ENCODE peak calls at places on chromosome 1, in nine cellular contexts. M is endodermal cell; B is fibroblast of lung; N is iPS DF 6.9; J is heart right ventricle; R is CD8-positive, alpha-beta memory T cell; D is heart left ventricle; K is CD8-positive, alpha-beta T cell; C is Peyer's patch. W is an unnamed sample. For H3K4me1, the result is how much of the 10 kb centered on the place peaks cover.

GRCh38 chr1:59290173-59290954 is 6.5 kb upstream of the FGGY start:
- DNase-seq in B (peak), C (no peak), R (no peak), D (no peak), N (no peak), J (peak), K (no peak), M (peak), W (no peak)

GRCh38 chr1:73868824-73869223 is 329.2 kb downstream of the LRRIQ3 start:
- DNase-seq in J (no peak), R (no peak), B (no peak), C (no peak), M (no peak), N (no peak), D (no peak), K (no peak), W (no peak)

GRCh38 chr1:84698718-84699117 is 8.5 kb upstream of the SSX2IP start:
- DNase-seq in K (no peak), N (no peak), C (no peak), D (no peak), J (no peak), R (no peak), M (no peak), B (peak), W (no peak)

GRCh38 chr1:16258591-16259135 is 21.7 kb upstream of the CPLANE2 start:
- DNase-seq in C (no peak), D (no peak), M (no peak), B (no peak), R (no peak), N (no peak), K (no peak), J (no peak), W (no peak)

GRCh38 chr1:218592688-218593087 is 247.6 kb downstream of the TGFB2 start:
- DNase-seq in R (no peak), J (no peak), D (no peak), K (no peak), C (no peak), N (no peak), M (no peak), B (peak), W (no peak)

GRCh38 chr1:156704930-156705320 is 458 bp downstream of the CRABP2 start:
- DNase-seq in R (no peak), K (no peak), D (no peak), N (no peak), B (peak), C (no peak), J (no peak), M (peak), W (no peak)

GRCh38 chr1:201042663-201043461 is 19.3 kb upstream of the KIF21B start:
- DNase-seq in M (peak), K (peak), C (peak), N (no peak), R (peak), D (peak), J (peak), B (peak), W (peak)

GRCh38 chr1:171254859-171255258 is 6.6 kb downstream of the FMO1 start:
- DNase-seq in J (no peak), C (no peak), N (no peak), M (no peak), R (no peak), D (no peak), B (peak), K (no peak), W (no peak)

GRCh38 chr1:116311756-116312691 is 61.0 kb upstream of the ATP1A1 start:
- DNase-seq in M (no peak), K (no peak), R (no peak), C (peak), B (no peak), D (no peak), N (no peak), J (no peak), W (no peak)

GRCh38 chr1:34784751-34785221 is 3.8 kb downstream of the GJB3 start:
- DNase-seq in N (no peak), R (no peak), C (no peak), M (no peak), J (no peak), K (no peak), D (no peak), B (no peak), W (no peak)

GRCh38 chr1:21590116-21590905 is 78.8 kb downstream of the RAP1GAP start:
- DNase-seq in K (peak), C (no peak), M (no peak), R (no peak), J (no peak), B (no peak), N (no peak), D (no peak), W (no peak)

GRCh38 chr1:178899402-178899801 is 28.5 kb upstream of the ANGPTL1 start:
- DNase-seq in R (no peak), J (no peak), C (no peak), M (no peak), N (no peak), D (no peak), K (no peak), B (no peak), W (no peak)

GRCh38 chr1:154839691-154840090 is 30.4 kb downstream of the KCNN3 start:
- DNase-seq in M (peak), N (no peak), K (no peak), B (peak), R (no peak), D (no peak), C (no peak), J (no peak), W (no peak)

GRCh38 chr1:207644852-207645631 is at the start of gene CR1L:
- DNase-seq in R (peak), D (peak), K (peak), J (peak), N (peak), C (peak), M (peak), B (peak), W (peak)

GRCh38 chr1:221841291-221841982 is 99.5 kb upstream of the DUSP10 start:
- DNase-seq in N (no peak), M (no peak), J (no peak), K (no peak), C (no peak), R (no peak), D (no peak), B (no peak), W (no peak)

GRCh38 chr1:165549908-165550480 is 6.2 kb downstream of the LRRC52 start:
- DNase-seq in N (no peak), K (no peak), J (no peak), M (no peak), C (no peak), B (no peak), R (no peak), D (no peak), W (no peak)

GRCh38 chr1:154327466-154328317 is 2.4 kb downstream of the ATP8B2 start:
- DNase-seq in C (no peak), R (no peak), N (no peak), D (no peak), B (no peak), K (peak), M (peak), J (no peak), W (no peak)

GRCh38 chr1:209207126-209207700 is 376.3 kb upstream of the CAMK1G start:
- DNase-seq in D (no peak), K (no peak), N (no peak), M (no peak), R (no peak), B (no peak), J (no peak), C (no peak), W (no peak)

GRCh38 chr1:37759451-37759850 is 5.5 kb downstream of the EPHA10 start:
- DNase-seq in K (no peak), B (no peak), M (no peak), C (no peak), R (no peak), N (no peak), J (no peak), D (no peak), W (no peak)

GRCh38 chr1:207336559-207337467 is 15.3 kb downstream of the CD55 start:
- DNase-seq in C (no peak), B (peak), M (no peak), N (no peak), D (no peak), K (peak), J (no peak), R (no peak), W (no peak)

GRCh38 chr1:74593887-74594866 is 79.4 kb downstream of the ERICH3 start:
- DNase-seq in R (no peak), N (no peak), K (no peak), D (no peak), B (no peak), C (no peak), J (no peak), M (no peak), W (no peak)

GRCh38 chr1:202521886-202522285 is 173.4 kb downstream of the PPP1R12B start:
- DNase-seq in D (no peak), J (no peak), N (no peak), R (no peak), C (no peak), K (no peak), M (no peak), B (no peak), W (no peak)

GRCh38 chr1:201142854-201143725 is 11.2 kb downstream of the TMEM9 start:
- DNase-seq in M (no peak), K (no peak), R (no peak), C (no peak), B (no peak), D (no peak), J (no peak), N (no peak), W (no peak)

GRCh38 chr1:25477448-25478034 is 46.8 kb downstream of the MACO1 start:
- DNase-seq in D (no peak), N (no peak), J (no peak), K (peak), M (no peak), R (no peak), B (peak), C (no peak), W (no peak)

GRCh38 chr1:175373786-175374623 is 181.4 kb upstream of the KIAA0040 start:
- DNase-seq in K (no peak), R (no peak), D (no peak), B (no peak), M (peak), N (peak), C (no peak), J (no peak), W (no peak)

GRCh38 chr1:9294910-9295636 is 2.4 kb downstream of the SPSB1 start:
- DNase-seq in M (no peak), K (no peak), N (no peak), J (no peak), B (peak), C (peak), D (peak), R (no peak), W (no peak)

GRCh38 chr1:8560611-8561544 is 243.0 kb downstream of the SLC45A1 start:
- DNase-seq in M (no peak), R (peak), B (peak), C (no peak), J (no peak), N (no peak), K (peak), D (peak), W (no peak)

GRCh38 chr1:20702416-20702815 is 15.4 kb downstream of the KIF17 start:
- DNase-seq in N (no peak), B (no peak), C (no peak), R (no peak), J (no peak), K (no peak), M (no peak), D (no peak), W (no peak)

GRCh38 chr1:245512181-245512888 is 357.6 kb downstream of the KIF26B start:
- DNase-seq in D (no peak), K (no peak), N (no peak), R (no peak), B (peak), J (no peak), M (no peak), C (no peak), W (no peak)

GRCh38 chr1:109306832-109307362 is at the start of gene MYBPHL:
- DNase-seq in N (no peak), K (no peak), B (no peak), M (peak), D (no peak), C (no peak), J (no peak), R (no peak), W (peak)

GRCh38 chr1:207654320-207654719 is 9.4 kb downstream of the CR1L start:
- DNase-seq in N (no peak), J (no peak), R (no peak), B (no peak), C (no peak), D (no peak), M (no peak), K (no peak), W (no peak)

GRCh38 chr1:56773341-56774066 is 45.7 kb downstream of the FYB2 start:
- DNase-seq in M (no peak), R (no peak), K (no peak), D (no peak), C (no peak), J (no peak), B (peak), N (no peak), W (no peak)

GRCh38 chr1:235703516-235703915 is 53.9 kb upstream of the GNG4 start:
- DNase-seq in J (no peak), M (no peak), K (no peak), C (no peak), D (no peak), R (no peak), N (no peak), B (peak), W (no peak)

GRCh38 chr1:235702412-235702811 is 52.8 kb upstream of the GNG4 start:
- DNase-seq in N (no peak), J (no peak), B (no peak), K (no peak), R (no peak), C (no peak), D (no peak), M (no peak), W (no peak)

DNA sequence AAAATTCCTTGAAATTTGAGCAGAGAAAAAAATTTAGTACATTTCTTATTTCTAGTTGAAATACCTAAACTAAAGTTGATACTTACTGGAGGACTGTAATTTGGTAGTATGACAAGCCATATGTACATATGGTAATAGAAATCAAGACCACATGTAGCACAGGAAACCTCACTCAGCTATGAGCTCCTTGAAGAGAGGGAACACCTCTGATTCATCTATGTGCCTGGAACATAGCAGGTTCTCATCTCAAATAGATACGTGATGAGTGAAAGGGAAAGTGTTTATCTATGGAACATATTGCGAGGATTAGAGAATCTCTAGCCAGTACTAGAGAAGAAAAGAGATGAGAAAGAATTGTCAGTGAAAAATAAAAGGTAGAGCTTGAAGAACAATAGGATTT is 47.9 kb upstream of the GNG4 start:
- DNase-seq in C (no peak), R (no peak), B (no peak), D (no peak), M (no peak), N (no peak), J (no peak), K (no peak), W (no peak)
- H3K27ac ChIP-seq in C (no peak), R (no peak), B (no peak), D (no peak), M (no peak), N (no peak), J (no peak), K (no peak), W (no peak)

DNA sequence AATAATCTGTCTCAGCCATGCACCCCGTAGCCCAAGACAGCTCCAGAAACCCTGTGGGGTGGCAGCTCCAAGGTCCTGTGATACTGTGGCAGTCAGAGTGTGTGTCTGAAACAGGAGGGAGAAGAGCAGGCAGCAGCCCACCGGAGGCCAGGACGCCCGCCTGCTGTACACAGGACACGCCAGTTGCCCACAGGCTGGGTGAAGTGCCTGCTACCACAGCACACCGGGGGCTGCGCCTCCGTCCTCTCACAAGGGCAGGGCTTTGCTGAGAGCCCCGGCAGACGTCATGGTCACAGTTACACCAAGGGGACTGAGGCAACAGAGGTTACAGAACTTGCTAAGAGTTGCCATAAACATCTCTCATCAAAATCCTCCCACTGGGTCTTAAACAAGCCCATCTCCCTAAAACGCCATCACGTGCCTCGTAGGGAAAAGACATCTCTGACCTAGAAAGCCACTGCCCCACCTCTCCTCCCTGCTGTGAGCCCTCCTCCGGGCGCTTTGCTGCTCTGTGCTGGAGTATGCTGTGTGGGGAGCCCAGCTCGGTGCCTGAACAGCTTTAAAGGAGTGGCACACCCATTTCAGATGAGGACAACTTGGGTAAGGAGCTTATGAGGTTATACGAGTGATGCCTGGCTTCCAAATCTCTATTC is 5.3 kb downstream of the C1orf174 start:
- DNase-seq in N (no peak), M (no peak), K (no peak), D (no peak), R (no peak), C (no peak), B (no peak), J (no peak), W (peak)
- H3K4me1 ChIP-seq in N (under half), M (under half), K (under half), D (under half), R (under half), C (under half), B (under half), J (under half), W (under half)

GRCh38 chr1:118788372-118788955 is 199.7 kb downstream of the TBX15 start:
- DNase-seq in M (no peak), D (no peak), B (peak), K (no peak), N (no peak), C (no peak), J (no peak), R (no peak), W (no peak)

GRCh38 chr1:118786454-118787155 is 201.5 kb downstream of the TBX15 start:
- DNase-seq in J (no peak), C (no peak), K (no peak), M (no peak), B (no peak), N (no peak), R (no peak), D (no peak), W (no peak)

GRCh38 chr1:118785246-118785645 is 202.9 kb downstream of the TBX15 start:
- DNase-seq in J (no peak), R (no peak), K (no peak), N (no peak), C (no peak), D (no peak), M (no peak), B (peak), W (no peak)

GRCh38 chr1:118783095-118783758 is 204.9 kb downstream of the TBX15 start:
- DNase-seq in D (no peak), R (no peak), N (peak), J (no peak), C (no peak), M (no peak), K (no peak), B (no peak), W (no peak)
- H3K27ac ChIP-seq in D (no peak), R (no peak), N (no peak), J (no peak), C (no peak), M (no peak), K (no peak), B (no peak), W (no peak)

DNA sequence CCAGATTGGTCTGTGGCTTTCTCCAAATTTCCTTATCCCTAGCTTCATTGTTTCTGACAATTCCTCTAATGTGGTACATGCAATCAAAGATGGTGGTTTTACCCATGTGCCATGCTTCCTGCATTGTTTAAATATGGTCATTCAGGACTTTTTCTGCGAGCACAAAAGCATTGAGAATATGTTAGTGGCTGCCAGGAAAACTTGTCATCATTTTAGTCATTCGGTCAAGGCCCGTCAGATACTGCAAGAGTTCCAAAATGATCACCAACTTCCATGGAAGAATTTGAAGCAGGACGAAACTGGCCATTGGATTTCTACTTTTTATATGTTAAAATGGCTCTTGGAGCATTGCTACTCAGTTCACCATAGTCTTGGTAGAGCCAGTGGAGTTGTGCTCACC is 3.7 kb downstream of the ZBED6 start:
- DNase-seq in D (no peak), N (no peak), K (no peak), M (no peak), R (no peak), J (no peak), C (no peak), B (peak), W (no peak)
- H3K4me1 ChIP-seq in D (under half), N (under half), K (under half), M (under half), R (half or more), J (half or more), C (under half), B (under half), W (half or more)

GRCh38 chr1:43550598-43551246 is 20.0 kb downstream of the PTPRF start:
- DNase-seq in B (no peak), R (no peak), J (no peak), M (no peak), K (no peak), C (no peak), D (no peak), N (no peak), W (no peak)
- H3K27ac ChIP-seq in B (no peak), R (no peak), J (no peak), M (no peak), K (no peak), C (peak), D (no peak), N (peak), W (peak)

GRCh38 chr1:19420606-19421005 is 64.7 kb downstream of the CAPZB start:
- DNase-seq in D (no peak), K (no peak), C (no peak), R (no peak), M (no peak), B (no peak), J (no peak), N (no peak), W (no peak)
- H3K4me1 ChIP-seq in D (under half), K (under half), C (under half), R (half or more), M (under half), B (under half), J (half or more), N (under half), W (half or more)

GRCh38 chr1:10761503-10762152 is 34.8 kb downstream of the CASZ1 start:
- DNase-seq in N (no peak), C (peak), J (no peak), R (no peak), B (no peak), M (no peak), K (no peak), D (no peak), W (no peak)
- H3K27ac ChIP-seq in N (no peak), C (peak), J (peak), R (no peak), B (no peak), M (no peak), K (no peak), D (peak), W (peak)

DNA sequence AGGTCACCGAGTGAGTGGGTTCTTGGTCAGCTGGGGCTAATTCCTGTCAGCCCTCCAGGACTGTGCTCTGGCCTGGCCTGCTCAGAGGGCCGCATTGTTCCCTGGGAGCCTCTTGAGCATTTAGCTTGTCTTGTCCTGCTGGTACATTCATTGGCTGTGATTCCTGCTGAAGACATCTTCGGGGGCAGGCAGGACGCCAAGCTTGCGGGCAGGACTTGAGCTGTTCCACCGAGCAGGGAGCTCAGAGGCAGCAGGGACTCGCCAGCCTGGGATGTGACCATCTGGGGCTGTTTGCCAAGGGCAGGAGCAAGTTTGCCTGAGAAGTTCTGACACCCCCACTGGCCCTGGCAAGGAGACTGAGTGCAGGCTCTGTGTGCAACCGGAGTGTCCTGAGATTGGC is 7.0 kb upstream of the SLC26A9 start:
- DNase-seq in R (no peak), N (no peak), B (peak), K (no peak), D (no peak), J (peak), C (no peak), M (no peak), W (no peak)
- H3K4me1 ChIP-seq in R (under half), N (under half), B (under half), K (under half), D (under half), J (under half), C (under half), M (under half), W (under half)

GRCh38 chr1:1337793-1338147 is 6.7 kb downstream of the TAS1R3 start:
- DNase-seq in M (peak), N (no peak), K (peak), R (no peak), J (no peak), D (no peak), C (peak), B (no peak), W (no peak)
- H3K27ac ChIP-seq in M (no peak), N (no peak), K (no peak), R (no peak), J (no peak), D (no peak), C (no peak), B (no peak), W (no peak)

W was measured in left lung.